ENCODE peak calls at places on chromosomes 13 and 19, in ten cellular contexts. T is nephron progenitor cell, Y is stomach, V is lower leg skin, B is AG10803, C is transverse colon, I is HFFc6, R is astrocyte, L is IMR-90, D is Caco-2. O is an unnamed sample.

GRCh38 chr19:43290568-43291359 is 21.4 kb upstream of the PSG9 start:
- DNase-seq in T (peak; percentile 48), Y (no peak), V (no peak), B (no peak), C (no peak), I (no peak), R (no peak), L (no peak), D (no peak), O (no peak)

GRCh38 chr19:12353375-12353774 is 12.1 kb downstream of the ZNF442 start:
- DNase-seq in T (no peak), Y (no peak), V (no peak), B (no peak), C (no peak), I (no peak), R (no peak), L (no peak), D (no peak), O (no peak)

GRCh38 chr19:907183-907853 is 5.7 kb downstream of the R3HDM4 start:
- DNase-seq in T (no peak), Y (no peak), V (no peak), B (no peak), C (no peak), I (no peak), R (no peak), L (no peak), D (no peak), O (peak; percentile 70)

GRCh38 chr19:11166281-11167142 is 10.9 kb upstream of the SPC24 start:
- DNase-seq in T (no peak), Y (no peak), V (peak; percentile 47), B (peak; percentile 80), C (no peak), I (peak; percentile 99), R (no peak), L (no peak), D (no peak), O (no peak)

GRCh38 chr13:38103851-38104250 is 234.3 kb upstream of the TRPC4 start:
- DNase-seq in T (no peak), Y (no peak), V (no peak), B (no peak), C (no peak), I (no peak), R (no peak), L (no peak), D (no peak), O (no peak)

GRCh38 chr19:35642312-35642711 is 767 bp downstream of the ETV2 start:
- DNase-seq in T (no peak), Y (no peak), V (no peak), B (no peak), C (no peak), I (peak; percentile 12), R (no peak), L (no peak), D (no peak), O (no peak)

GRCh38 chr13:48749699-48750473 is 96.2 kb downstream of the CYSLTR2 start:
- DNase-seq in T (peak; percentile 68), Y (peak; percentile 62), V (peak; percentile 88), B (peak; percentile 91), C (peak; percentile 66), I (peak; percentile 96), R (peak; percentile 96), L (peak; percentile 99), D (peak; percentile 68), O (no peak)

GRCh38 chr13:59888408-59888807 is 275.3 kb downstream of the DIAPH3 start:
- DNase-seq in T (no peak), Y (no peak), V (no peak), B (no peak), C (no peak), I (no peak), R (no peak), L (no peak), D (no peak), O (no peak)

GRCh38 chr13:52701728-52702480 is 37.7 kb downstream of the CNMD start:
- DNase-seq in T (no peak), Y (no peak), V (no peak), B (no peak), C (no peak), I (no peak), R (no peak), L (no peak), D (no peak), O (no peak)

GRCh38 chr13:113860579-113861432 is 3.1 kb downstream of the GAS6 start:
- DNase-seq in T (peak; percentile 51), Y (peak; percentile 82), V (no peak), B (no peak), C (peak; percentile 87), I (no peak), R (no peak), L (no peak), D (peak; percentile 93), O (no peak)

GRCh38 chr19:835201-835810 is 5.5 kb upstream of the PRTN3 start:
- DNase-seq in T (no peak), Y (no peak), V (no peak), B (no peak), C (no peak), I (no peak), R (no peak), L (no peak), D (no peak), O (no peak)

GRCh38 chr19:28523619-28524018 is 689.3 kb downstream of the UQCRFS1 start:
- DNase-seq in T (no peak), Y (no peak), V (no peak), B (no peak), C (no peak), I (no peak), R (no peak), L (no peak), D (no peak), O (no peak)

GRCh38 chr13:94209110-94209509 is 270.4 kb downstream of the DCT start:
- DNase-seq in T (no peak), Y (no peak), V (no peak), B (no peak), C (no peak), I (no peak), R (no peak), L (no peak), D (no peak), O (no peak)

DNA sequence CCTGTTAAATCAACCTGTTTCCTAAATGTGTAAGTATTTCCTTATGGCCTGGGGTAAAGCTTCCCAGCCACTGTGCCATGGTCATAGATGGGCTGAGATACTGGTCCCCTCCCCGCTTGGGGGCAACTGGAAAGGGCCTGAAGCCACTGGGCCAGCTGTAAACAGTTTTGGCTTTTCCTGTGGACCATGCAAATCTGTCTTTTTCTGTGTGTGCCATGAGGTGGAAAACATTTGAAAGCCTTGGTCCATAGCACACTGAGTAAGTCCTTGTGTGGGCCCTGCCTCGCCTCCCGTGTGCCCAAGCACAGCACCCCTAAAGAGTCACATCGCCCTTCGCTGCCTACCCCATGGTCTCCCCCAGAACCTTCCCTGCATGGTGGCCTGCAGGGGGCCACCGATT is 52.3 kb upstream of the GPR183 start:
- DNase-seq in T (no peak), Y (no peak), V (peak; percentile 9), B (no peak), C (no peak), I (no peak), R (no peak), L (no peak), D (no peak), O (no peak)
- TF ChIP-seq CTCF in T (no peak), Y (no peak), V (no peak), B (no peak), C (no peak), I (no peak), R (no peak), L (no peak), D (no peak), O (no peak)

DNA sequence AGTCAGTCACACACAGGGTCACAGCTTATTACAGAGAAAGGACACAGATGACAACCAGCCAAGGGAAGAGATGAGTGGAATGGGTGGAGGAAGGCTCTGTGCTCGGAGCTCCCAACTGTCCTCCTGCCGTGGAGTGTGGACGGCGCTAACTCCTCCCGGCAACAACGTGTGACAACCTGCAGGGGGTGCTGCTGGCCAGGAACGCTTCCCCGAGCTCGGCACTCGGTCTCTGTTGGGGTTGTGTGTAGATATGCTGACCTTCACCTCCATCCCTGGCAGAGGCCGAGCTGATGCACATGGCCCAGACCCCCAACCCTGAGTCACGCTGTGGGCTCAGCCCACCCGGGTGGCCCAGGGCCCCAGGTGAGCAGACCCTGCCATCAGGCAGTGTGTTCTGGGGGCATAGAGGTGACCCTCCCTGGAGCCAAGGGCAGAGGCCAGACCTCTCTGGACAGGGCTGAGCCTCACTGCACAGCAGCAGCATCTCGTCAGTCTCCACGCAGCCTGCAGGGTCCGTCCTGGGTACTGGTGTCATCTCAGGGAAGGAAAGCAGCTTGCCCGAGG is 14.1 kb downstream of the ZNF444 start:
- DNase-seq in T (peak; percentile 30), Y (no peak), V (no peak), B (no peak), C (peak; percentile 33), I (no peak), R (no peak), L (no peak), D (no peak), O (no peak)
- TF ChIP-seq CTCF in T (no peak), Y (no peak), V (no peak), B (peak; percentile 31), C (peak; percentile 37), I (peak; percentile 64), R (peak; percentile 3), L (peak; percentile 31), D (peak; percentile 28), O (no peak)

DNA sequence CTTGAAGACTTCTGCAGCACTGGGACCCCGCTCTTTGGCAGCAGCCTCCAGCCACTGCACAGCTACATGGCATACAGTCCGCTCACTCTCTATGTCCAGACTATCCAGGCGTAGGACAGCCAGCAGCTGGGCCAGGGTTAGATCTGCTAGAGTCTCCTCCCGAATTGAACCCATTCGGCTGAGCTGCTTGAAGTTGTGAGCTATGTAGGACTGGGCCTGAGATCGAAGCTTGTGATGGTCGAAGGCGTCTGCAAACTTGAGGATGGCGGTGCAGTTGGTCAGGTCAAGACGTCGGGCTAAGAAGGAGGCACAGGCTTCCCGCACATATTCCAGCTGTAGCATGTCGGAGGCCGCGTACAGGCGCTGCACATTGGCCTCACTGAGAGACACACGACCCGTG is 900 bp downstream of the KBTBD7 start:
- DNase-seq in T (no peak), Y (no peak), V (no peak), B (no peak), C (no peak), I (no peak), R (no peak), L (no peak), D (no peak), O (no peak)
- TF ChIP-seq CTCF in T (no peak), Y (no peak), V (no peak), B (no peak), C (no peak), I (no peak), R (no peak), L (no peak), D (no peak), O (no peak)

DNA sequence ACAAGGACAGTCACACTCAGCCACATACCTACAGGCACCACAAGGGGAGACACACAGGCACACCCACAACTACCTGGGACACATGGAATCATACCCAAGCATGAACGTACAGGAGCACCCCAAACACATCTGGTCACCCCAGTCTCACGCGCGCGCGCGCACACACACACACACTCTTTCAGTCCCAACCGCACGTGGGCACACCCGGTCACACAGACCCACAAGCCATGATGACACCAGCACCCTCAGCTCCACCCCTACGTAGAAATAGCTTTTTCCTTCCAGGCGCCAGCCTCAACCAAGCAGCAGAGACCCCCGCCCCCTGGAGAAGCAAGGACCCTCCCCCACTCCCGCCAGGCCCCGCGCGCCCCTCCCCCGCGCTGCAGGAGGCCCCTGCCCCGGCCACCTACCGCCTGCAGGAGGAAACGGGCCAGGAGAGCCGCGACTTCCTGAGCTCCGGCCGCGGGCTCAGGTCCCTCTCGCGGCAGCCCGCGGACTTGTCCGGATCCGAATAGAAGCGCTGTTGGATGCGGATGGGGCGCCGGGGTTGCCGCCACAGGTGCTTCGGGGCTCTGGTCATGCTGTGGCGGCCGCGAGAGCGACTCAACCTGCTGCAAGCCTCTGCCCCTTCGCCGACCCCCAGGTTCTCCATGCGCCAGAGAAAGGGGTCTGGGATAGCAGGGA is 6.4 kb upstream of the PDE4C start:
- DNase-seq in T (no peak), Y (no peak), V (no peak), B (no peak), C (no peak), I (no peak), R (no peak), L (no peak), D (no peak), O (no peak)
- TF ChIP-seq CTCF in T (peak; percentile 32), Y (no peak), V (no peak), B (no peak), C (no peak), I (no peak), R (no peak), L (peak; percentile 13), D (no peak), O (no peak)

O was measured in activated B cell treated with CpG ODN at 0.5 μM for 24 hours.